ENCODE peak calls at places on chromosomes 11 and 22, in four cellular contexts. J is brain microvascular endothelial cell, H is sigmoid colon, F is GM10248. T is an unnamed sample.

GRCh38 chr11:122229078-122229477 is 113.1 kb upstream of the BLID start:
- DNase-seq in J (no peak), H (no peak), F (no peak), T (no peak)

GRCh38 chr22:37205046-37205445 is 7.2 kb downstream of the SSTR3 start:
- DNase-seq in J (no peak), H (no peak), F (no peak), T (no peak)

GRCh38 chr11:8732748-8733241 is 50.2 kb downstream of the RPL27A start:
- DNase-seq in J (peak; percentile 61), H (peak; percentile 89), F (no peak), T (no peak)

GRCh38 chr11:10526974-10527918 is 13.7 kb downstream of the RNF141 start:
- DNase-seq in J (no peak), H (no peak), F (peak; percentile 55), T (no peak)

GRCh38 chr11:59216654-59217640 is 4.2 kb upstream of the MPEG1 start:
- DNase-seq in J (no peak), H (peak; percentile 79), F (peak; percentile 64), T (peak; percentile 56)

GRCh38 chr11:18408558-18409242 is 3.4 kb upstream of the LDHC start:
- DNase-seq in J (no peak), H (no peak), F (no peak), T (no peak)

GRCh38 chr11:5159806-5160205 is 5.2 kb upstream of the OR52A1 start:
- DNase-seq in J (no peak), H (no peak), F (no peak), T (no peak)

GRCh38 chr11:86292912-86293606 is 9.0 kb upstream of the HIKESHI start:
- DNase-seq in J (no peak), H (no peak), F (peak; percentile 43), T (peak; percentile 43)

GRCh38 chr11:24697722-24698121 is 200.9 kb downstream of the LUZP2 start:
- DNase-seq in J (peak; percentile 92), H (no peak), F (no peak), T (no peak)

GRCh38 chr11:46130286-46130937 is 9.2 kb upstream of the PHF21A start:
- DNase-seq in J (no peak), H (no peak), F (no peak), T (no peak)

GRCh38 chr11:61914471-61915171 is 2.7 kb downstream of the RAB3IL1 start:
- DNase-seq in J (no peak), H (peak; percentile 42), F (no peak), T (no peak)

GRCh38 chr11:121473064-121473777 is 20.5 kb upstream of the SORL1-AS1 start:
- DNase-seq in J (no peak), H (no peak), F (no peak), T (no peak)

GRCh38 chr22:33914699-33915098 is 5.6 kb downstream of the LARGE1 start:
- DNase-seq in J (no peak), H (no peak), F (no peak), T (no peak)

GRCh38 chr11:86134580-86135318 is 65.9 kb upstream of the PICALM start:
- DNase-seq in J (no peak), H (no peak), F (no peak), T (no peak)

GRCh38 chr22:25161017-25161915 is 38.4 kb upstream of the CRYBB3 start:
- DNase-seq in J (no peak), H (peak; percentile 52), F (no peak), T (no peak)

GRCh38 chr22:25161916-25162530 is 37.6 kb upstream of the CRYBB3 start:
- DNase-seq in J (no peak), H (peak; percentile 52), F (no peak), T (no peak)

GRCh38 chr22:25156736-25157135 is 42.9 kb upstream of the CRYBB3 start:
- DNase-seq in J (no peak), H (no peak), F (no peak), T (no peak)

GRCh38 chr22:25160120-25160996 is 39.3 kb upstream of the CRYBB3 start:
- DNase-seq in J (no peak), H (peak; percentile 59), F (no peak), T (no peak)

DNA sequence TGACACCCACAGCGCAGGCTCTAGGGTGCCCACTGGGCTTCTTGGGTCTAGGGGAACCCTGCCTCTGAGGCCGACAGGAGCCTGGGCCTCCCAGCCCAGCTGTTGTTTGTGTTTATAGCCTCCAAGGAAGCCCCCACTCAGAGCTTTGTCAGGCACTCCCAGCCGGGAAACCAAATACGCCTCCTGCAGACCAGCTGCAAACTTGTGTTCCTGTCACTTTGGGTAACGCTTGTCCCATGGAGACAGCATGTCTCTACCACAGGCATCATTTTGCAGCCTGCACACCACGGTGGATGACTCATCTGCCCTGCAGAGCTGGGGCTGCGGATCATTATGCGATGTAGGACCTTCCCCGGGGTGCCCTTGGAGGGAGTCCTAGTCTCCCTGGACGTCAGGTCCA is 40.6 kb upstream of the CRYBB3 start:
- DNase-seq in J (peak; percentile 9), H (no peak), F (no peak), T (no peak)
- TF ChIP-seq CTCF in J (no peak), H (no peak), F (no peak), T (no peak)

GRCh38 chr11:72770799-72771198 is 18.6 kb upstream of the ARAP1 start:
- DNase-seq in J (no peak), H (no peak), F (no peak), T (no peak)

GRCh38 chr11:72769680-72770079 is 17.5 kb upstream of the ARAP1 start:
- DNase-seq in J (no peak), H (no peak), F (no peak), T (no peak)

GRCh38 chr11:72772059-72772458 is 19.9 kb upstream of the ARAP1 start:
- DNase-seq in J (no peak), H (no peak), F (no peak), T (no peak)

GRCh38 chr11:72773291-72773690 is 20.6 kb downstream of the STARD10 start:
- DNase-seq in J (peak; percentile 91), H (peak; percentile 88), F (no peak), T (no peak)

DNA sequence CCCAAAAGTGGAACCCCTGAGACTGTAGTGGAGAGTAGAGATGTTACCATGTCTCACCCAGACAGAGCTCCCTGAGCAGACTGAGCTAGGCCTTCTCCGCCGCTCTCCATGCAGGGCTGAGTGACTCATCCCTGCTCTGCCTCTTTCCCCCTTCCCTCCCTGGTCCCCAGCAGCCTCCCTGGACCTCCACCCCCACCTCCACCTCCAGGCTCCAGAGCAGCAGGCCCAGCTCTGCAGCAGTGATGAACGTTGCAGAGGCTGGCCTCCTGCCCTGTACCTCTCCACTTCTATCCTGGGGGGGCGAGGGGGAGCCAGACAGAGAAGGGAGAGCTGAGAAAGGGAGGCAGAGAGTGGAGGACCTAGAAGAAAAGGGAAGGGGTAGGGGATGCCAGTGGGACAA is 19.3 kb upstream of the ARAP1 start:
- DNase-seq in J (peak; percentile 53), H (no peak), F (no peak), T (no peak)
- TF ChIP-seq CTCF in J (no peak), H (no peak), F (no peak), T (no peak)

DNA sequence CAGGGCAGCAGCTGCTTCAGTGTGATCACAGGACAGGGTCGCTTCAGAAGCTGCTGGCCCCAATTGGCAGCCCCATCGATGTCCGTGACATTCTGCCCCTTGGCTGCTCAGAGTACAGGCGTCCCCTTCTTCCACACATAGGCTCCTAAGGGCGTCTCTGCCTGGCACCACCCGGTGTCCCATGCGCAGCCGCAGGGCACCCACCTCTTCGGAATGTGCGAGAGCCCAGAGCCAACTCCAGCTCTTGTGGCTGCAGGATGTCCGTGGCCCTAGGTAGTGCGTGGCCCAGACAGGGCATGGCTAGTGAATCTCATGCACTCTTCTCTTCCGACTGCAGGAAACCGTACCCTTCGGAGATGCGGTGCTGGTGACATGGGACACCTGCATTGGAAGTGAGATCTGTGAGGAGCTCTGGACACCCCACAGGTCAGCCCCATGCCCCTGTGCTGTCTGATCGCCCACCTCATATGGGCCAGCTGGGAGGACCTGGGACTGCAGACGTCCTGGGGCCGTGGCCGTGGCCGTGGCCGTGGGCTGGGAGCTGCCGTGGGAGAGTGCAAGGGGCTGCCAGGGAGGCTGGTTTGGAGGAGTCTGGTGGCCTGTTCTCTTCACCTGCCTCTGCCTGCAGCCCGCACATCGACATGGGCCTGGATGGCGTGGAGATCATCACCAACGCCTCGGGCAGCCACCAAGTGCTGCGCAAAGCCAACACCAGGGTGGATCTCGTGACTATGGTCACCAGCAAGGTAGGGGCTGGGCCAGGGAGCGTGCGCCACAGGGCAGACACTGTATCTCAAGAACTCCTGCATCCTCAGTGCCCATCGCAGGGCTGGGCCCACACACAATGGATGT is 20.2 kb downstream of the NADSYN1 start:
- DNase-seq in J (no peak), H (peak; percentile 50), F (no peak), T (no peak)
- TF ChIP-seq CTCF in J (no peak), H (no peak), F (no peak), T (no peak)

DNA sequence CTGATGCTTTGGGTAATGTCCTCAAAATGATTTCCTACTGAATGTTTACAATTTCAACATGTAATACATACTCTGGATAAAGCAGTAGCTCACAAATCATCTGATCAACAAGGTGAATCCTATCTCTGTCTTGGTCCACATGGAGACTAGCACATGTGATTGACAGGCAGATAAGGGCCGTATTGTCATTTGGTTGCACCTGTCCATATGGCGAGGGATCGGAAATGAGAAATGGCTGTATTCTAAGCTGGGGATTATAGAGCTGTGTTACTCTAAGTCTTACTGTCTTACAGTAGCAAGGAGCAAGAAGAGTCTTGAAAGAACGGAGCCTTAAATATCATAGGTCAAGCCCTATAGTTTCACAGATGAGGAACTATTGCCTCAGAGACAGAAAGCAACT is 55.7 kb downstream of the APIP start:
- DNase-seq in J (no peak), H (no peak), F (no peak), T (no peak)
- TF ChIP-seq CTCF in J (no peak), H (no peak), F (no peak), T (no peak)

DNA sequence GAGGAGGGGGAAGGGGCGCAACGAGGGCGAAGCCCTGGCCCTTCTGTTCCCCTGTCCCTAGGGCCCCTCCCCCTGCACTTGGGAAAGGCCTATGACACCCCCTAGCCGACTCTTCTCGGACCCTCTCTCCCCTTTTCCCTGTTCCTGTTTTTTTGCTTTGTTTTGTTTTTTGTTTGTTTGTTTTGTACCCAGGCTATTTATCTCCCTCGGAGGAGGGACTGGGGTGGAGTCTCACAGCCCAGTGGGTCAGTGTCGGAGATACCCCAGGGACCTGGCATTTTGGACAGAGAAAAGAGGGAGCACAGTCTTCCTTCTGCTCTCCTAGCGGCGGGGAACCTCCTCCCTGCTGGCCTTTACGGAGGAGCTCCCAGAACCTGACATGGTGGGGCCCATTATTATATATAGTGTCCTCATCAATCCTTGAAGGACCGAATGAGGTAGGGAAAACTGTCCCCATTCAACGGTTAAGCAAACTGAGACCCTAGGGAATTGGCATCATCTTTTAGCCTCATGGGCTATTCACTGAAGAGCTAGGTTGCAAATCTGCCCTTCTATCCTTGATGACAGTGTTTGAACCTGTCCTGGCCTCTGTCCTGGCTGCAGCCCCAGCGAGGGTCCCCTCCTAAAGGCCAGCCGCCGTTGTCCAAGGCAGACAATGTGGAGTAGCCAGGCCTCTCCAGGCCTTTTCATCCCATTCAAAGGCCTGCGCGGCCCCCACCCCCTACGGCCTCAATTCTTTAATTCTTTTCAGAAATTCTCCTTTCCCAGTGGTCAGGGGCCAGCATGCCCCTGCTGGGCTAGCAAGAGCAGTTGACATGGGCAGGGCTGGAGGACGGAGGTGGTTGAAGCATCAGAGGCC is 905 bp downstream of the EMID1 start:
- DNase-seq in J (no peak), H (no peak), F (no peak), T (no peak)
- TF ChIP-seq CTCF in J (no peak), H (no peak), F (no peak), T (no peak)

T was measured in GM13977.